ENCODE peak calls at places on chromosomes 5 and 9, in four cellular contexts. One of them, this sample, is unnamed.

GRCh38 chr9:78786794-78787193 is 489.9 kb downstream of the PSAT1 start:
- DNase-seq in AG04450: no peak
- DNase-seq in right lobe of liver: no peak
- DNase-seq in fibroblast of pulmonary artery: peak
- DNase-seq in this sample: peak

GRCh38 chr9:17484906-17485305 is 94.0 kb upstream of the SH3GL2 start:
- DNase-seq in right lobe of liver: no peak
- DNase-seq in AG04450: no peak
- DNase-seq in fibroblast of pulmonary artery: peak
- DNase-seq in this sample: peak

GRCh38 chr5:27315541-27316282 is 277.3 kb upstream of the CDH9 start:
- DNase-seq in fibroblast of pulmonary artery: peak
- DNase-seq in AG04450: peak
- DNase-seq in right lobe of liver: no peak
- DNase-seq in this sample: peak

GRCh38 chr5:168430303-168430702 is 56.0 kb upstream of the RARS1 start:
- DNase-seq in AG04450: no peak
- DNase-seq in right lobe of liver: no peak
- DNase-seq in fibroblast of pulmonary artery: no peak
- DNase-seq in this sample: no peak

GRCh38 chr9:16625831-16626230 is 244.6 kb downstream of the BNC2 start:
- DNase-seq in fibroblast of pulmonary artery: peak
- DNase-seq in right lobe of liver: no peak
- DNase-seq in AG04450: no peak
- DNase-seq in this sample: no peak

GRCh38 chr5:168404366-168404765 is 81.9 kb upstream of the RARS1 start:
- DNase-seq in fibroblast of pulmonary artery: peak
- DNase-seq in AG04450: peak
- DNase-seq in right lobe of liver: no peak
- DNase-seq in this sample: peak

GRCh38 chr9:108746864-108747263 is 108.9 kb downstream of the ACTL7B start:
- DNase-seq in AG04450: no peak
- DNase-seq in fibroblast of pulmonary artery: peak
- DNase-seq in right lobe of liver: no peak
- DNase-seq in this sample: peak

GRCh38 chr5:173771058-173771742 is 116.9 kb upstream of the CPEB4 start:
- DNase-seq in right lobe of liver: peak
- DNase-seq in AG04450: no peak
- DNase-seq in fibroblast of pulmonary artery: no peak
- DNase-seq in this sample: no peak

GRCh38 chr5:54885636-54886035 is 99.8 kb downstream of the ESM1 start:
- DNase-seq in right lobe of liver: no peak
- DNase-seq in fibroblast of pulmonary artery: no peak
- DNase-seq in AG04450: no peak
- DNase-seq in this sample: no peak

GRCh38 chr9:126952180-126952960 is 37.8 kb downstream of the RALGPS1 start:
- DNase-seq in fibroblast of pulmonary artery: peak
- DNase-seq in right lobe of liver: no peak
- DNase-seq in AG04450: peak
- DNase-seq in this sample: peak

GRCh38 chr5:43555895-43556606 is 826 bp downstream of the PAIP1 start:
- DNase-seq in fibroblast of pulmonary artery: peak
- DNase-seq in AG04450: no peak
- DNase-seq in right lobe of liver: peak
- DNase-seq in this sample: peak

GRCh38 chr5:28862860-28863196 is 1824.4 kb upstream of the CDH9 start:
- DNase-seq in right lobe of liver: no peak
- DNase-seq in fibroblast of pulmonary artery: no peak
- DNase-seq in AG04450: no peak
- DNase-seq in this sample: no peak

GRCh38 chr9:132996526-132996925 is 18.0 kb downstream of the GFI1B start:
- DNase-seq in right lobe of liver: peak
- DNase-seq in AG04450: no peak
- DNase-seq in fibroblast of pulmonary artery: no peak
- DNase-seq in this sample: no peak

GRCh38 chr5:1488882-1489680 is 34.7 kb downstream of the LPCAT1 start:
- DNase-seq in fibroblast of pulmonary artery: peak
- DNase-seq in right lobe of liver: no peak
- DNase-seq in AG04450: peak
- DNase-seq in this sample: peak

GRCh38 chr5:171188016-171188415 is 121.0 kb upstream of the TLX3 start:
- DNase-seq in fibroblast of pulmonary artery: no peak
- DNase-seq in right lobe of liver: no peak
- DNase-seq in AG04450: no peak
- DNase-seq in this sample: no peak

GRCh38 chr9:114580609-114581193 is 6.9 kb upstream of the ATP6V1G1 start:
- DNase-seq in fibroblast of pulmonary artery: no peak
- DNase-seq in AG04450: no peak
- DNase-seq in right lobe of liver: no peak
- DNase-seq in this sample: no peak

GRCh38 chr5:154977409-154977808 is 36.1 kb upstream of the KIF4B start:
- DNase-seq in right lobe of liver: no peak
- DNase-seq in AG04450: no peak
- DNase-seq in fibroblast of pulmonary artery: peak
- DNase-seq in this sample: no peak

GRCh38 chr9:134981001-134981400 is 63.3 kb upstream of the FCN1 start:
- DNase-seq in right lobe of liver: no peak
- DNase-seq in AG04450: no peak
- DNase-seq in fibroblast of pulmonary artery: no peak
- DNase-seq in this sample: no peak

GRCh38 chr5:109022056-109022455 is 274.4 kb downstream of the FER start:
- DNase-seq in AG04450: no peak
- DNase-seq in right lobe of liver: no peak
- DNase-seq in fibroblast of pulmonary artery: no peak
- DNase-seq in this sample: no peak

GRCh38 chr5:40124367-40124766 is 555.3 kb upstream of the PTGER4 start:
- DNase-seq in right lobe of liver: no peak
- DNase-seq in fibroblast of pulmonary artery: no peak
- DNase-seq in AG04450: no peak
- DNase-seq in this sample: no peak

GRCh38 chr5:79297661-79298060 is 61.7 kb downstream of the JMY start:
- DNase-seq in fibroblast of pulmonary artery: peak
- DNase-seq in AG04450: no peak
- DNase-seq in right lobe of liver: no peak
- DNase-seq in this sample: no peak

GRCh38 chr5:91077623-91078022 is 305.5 kb downstream of the ARRDC3 start:
- DNase-seq in AG04450: no peak
- DNase-seq in fibroblast of pulmonary artery: no peak
- DNase-seq in right lobe of liver: no peak
- DNase-seq in this sample: no peak

GRCh38 chr9:15136646-15137045 is 170.4 kb downstream of the TTC39B start:
- DNase-seq in fibroblast of pulmonary artery: no peak
- DNase-seq in AG04450: no peak
- DNase-seq in right lobe of liver: no peak
- DNase-seq in this sample: no peak

GRCh38 chr9:107322643-107323042 is 39.6 kb downstream of the RAD23B start:
- DNase-seq in fibroblast of pulmonary artery: no peak
- DNase-seq in AG04450: no peak
- DNase-seq in right lobe of liver: no peak
- DNase-seq in this sample: no peak

GRCh38 chr5:58466939-58467338 is 7.1 kb upstream of the PLK2 start:
- DNase-seq in fibroblast of pulmonary artery: peak
- DNase-seq in AG04450: no peak
- DNase-seq in right lobe of liver: no peak
- DNase-seq in this sample: peak

GRCh38 chr9:126307306-126308061 is 19.1 kb upstream of the MVB12B start:
- DNase-seq in AG04450: no peak
- DNase-seq in fibroblast of pulmonary artery: no peak
- DNase-seq in right lobe of liver: no peak
- DNase-seq in this sample: no peak

GRCh38 chr9:78609471-78609870 is 312.5 kb downstream of the PSAT1 start:
- DNase-seq in fibroblast of pulmonary artery: no peak
- DNase-seq in AG04450: no peak
- DNase-seq in right lobe of liver: no peak
- DNase-seq in this sample: no peak

GRCh38 chr5:1051366-1051720 is 42.7 kb downstream of the NKD2 start:
- DNase-seq in AG04450: no peak
- DNase-seq in fibroblast of pulmonary artery: no peak
- DNase-seq in right lobe of liver: peak
- DNase-seq in this sample: no peak

GRCh38 chr9:123742009-123742767 is 187.7 kb downstream of the DENND1A start:
- DNase-seq in fibroblast of pulmonary artery: peak
- DNase-seq in right lobe of liver: peak
- DNase-seq in AG04450: no peak
- DNase-seq in this sample: peak

GRCh38 chr9:93180938-93181337 is 3.0 kb upstream of the WNK2 start:
- DNase-seq in AG04450: no peak
- DNase-seq in fibroblast of pulmonary artery: no peak
- DNase-seq in right lobe of liver: no peak
- DNase-seq in this sample: no peak

GRCh38 chr9:133406039-133406438 is 11.8 kb downstream of the REXO4 start:
- DNase-seq in fibroblast of pulmonary artery: no peak
- DNase-seq in AG04450: no peak
- DNase-seq in right lobe of liver: no peak
- DNase-seq in this sample: no peak

GRCh38 chr9:137670391-137671195 is 51.8 kb downstream of the EHMT1 start:
- DNase-seq in right lobe of liver: peak
- DNase-seq in AG04450: no peak
- DNase-seq in fibroblast of pulmonary artery: no peak
- DNase-seq in this sample: no peak

GRCh38 chr5:40150896-40151295 is 528.8 kb upstream of the PTGER4 start:
- DNase-seq in right lobe of liver: no peak
- DNase-seq in AG04450: no peak
- DNase-seq in fibroblast of pulmonary artery: no peak
- DNase-seq in this sample: no peak

GRCh38 chr5:177291735-177292134 is 11.8 kb downstream of the RAB24 start:
- DNase-seq in AG04450: no peak
- DNase-seq in fibroblast of pulmonary artery: no peak
- DNase-seq in right lobe of liver: no peak
- DNase-seq in this sample: no peak
- TF ChIP-seq CTCF in AG04450: no peak
- TF ChIP-seq CTCF in fibroblast of pulmonary artery: no peak
- TF ChIP-seq CTCF in right lobe of liver: no peak
- TF ChIP-seq CTCF in this sample: no peak

GRCh38 chr5:38413696-38414095 is 142.8 kb downstream of the LIFR start:
- DNase-seq in right lobe of liver: no peak
- DNase-seq in AG04450: no peak
- DNase-seq in fibroblast of pulmonary artery: no peak
- DNase-seq in this sample: no peak

GRCh38 chr5:38414348-38414747 is 142.1 kb downstream of the LIFR start:
- DNase-seq in right lobe of liver: no peak
- DNase-seq in fibroblast of pulmonary artery: no peak
- DNase-seq in AG04450: no peak
- DNase-seq in this sample: peak

GRCh38 chr5:38408446-38409175 is 147.8 kb downstream of the LIFR start:
- DNase-seq in right lobe of liver: no peak
- DNase-seq in AG04450: no peak
- DNase-seq in fibroblast of pulmonary artery: no peak
- DNase-seq in this sample: no peak

GRCh38 chr5:38404667-38405276 is 146.4 kb downstream of the EGFLAM start:
- DNase-seq in fibroblast of pulmonary artery: no peak
- DNase-seq in right lobe of liver: no peak
- DNase-seq in AG04450: no peak
- DNase-seq in this sample: no peak

DNA sequence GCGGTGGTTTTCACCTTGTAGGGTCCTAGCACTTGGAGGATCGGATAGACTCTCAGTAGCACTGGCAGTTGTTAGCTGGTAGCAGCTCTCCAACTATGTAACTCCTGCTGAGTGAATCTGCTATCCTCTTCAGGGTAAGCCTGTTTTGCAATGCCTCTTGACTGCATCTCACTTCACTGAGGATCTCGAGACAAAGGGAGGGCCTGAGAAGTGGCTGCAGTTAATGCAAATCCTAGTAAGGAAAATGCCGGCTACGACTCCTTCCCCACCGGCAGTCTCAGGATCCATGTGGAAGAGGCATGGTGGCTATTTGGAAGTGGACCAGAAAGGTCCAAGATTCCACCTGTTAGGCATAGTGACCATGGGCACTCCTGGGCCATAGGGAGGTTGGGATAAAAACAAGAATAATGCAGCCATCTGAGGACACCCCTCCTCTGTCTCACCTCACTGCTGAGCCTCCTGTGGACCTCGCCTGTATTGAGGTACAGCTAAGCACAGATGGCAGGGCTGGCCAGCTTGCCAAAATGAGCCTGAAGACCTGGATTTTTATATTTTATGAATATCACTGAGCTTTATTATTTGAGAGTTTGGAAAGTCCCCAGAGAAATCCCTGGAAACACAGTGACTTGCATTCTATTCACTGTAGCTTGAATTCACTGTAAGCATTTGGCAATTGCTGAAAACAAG is 146.0 kb downstream of the LIFR start:
- DNase-seq in fibroblast of pulmonary artery: no peak
- DNase-seq in right lobe of liver: no peak
- DNase-seq in AG04450: no peak
- DNase-seq in this sample: no peak
- H3K4me3 ChIP-seq in fibroblast of pulmonary artery: no peak
- H3K4me3 ChIP-seq in right lobe of liver: no peak
- H3K4me3 ChIP-seq in AG04450: no peak
- H3K4me3 ChIP-seq in this sample: no peak

DNA sequence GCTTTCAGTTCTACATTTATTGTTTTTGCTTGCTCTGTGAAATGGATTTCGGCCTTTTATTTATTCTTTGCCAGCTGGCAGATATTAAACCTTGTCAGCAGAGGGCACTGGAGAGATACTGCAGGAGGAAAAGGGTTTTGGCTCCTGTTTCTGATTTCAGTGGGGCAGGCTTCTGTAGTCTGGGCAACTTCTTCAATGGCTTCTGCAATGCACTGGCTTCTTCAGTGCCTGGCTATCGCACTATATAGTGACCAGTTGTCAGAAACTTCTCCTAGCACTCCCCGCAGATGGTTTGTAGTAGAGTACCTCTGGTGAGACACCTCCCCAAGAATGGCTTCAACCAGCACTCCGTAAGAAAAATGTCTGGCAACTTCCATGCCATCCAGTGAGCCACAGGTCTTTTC is 3.2 kb upstream of the NFX1 start:
- DNase-seq in right lobe of liver: no peak
- DNase-seq in AG04450: peak
- DNase-seq in fibroblast of pulmonary artery: peak
- DNase-seq in this sample: peak
- TF ChIP-seq CTCF in right lobe of liver: peak
- TF ChIP-seq CTCF in AG04450: peak
- TF ChIP-seq CTCF in fibroblast of pulmonary artery: peak
- TF ChIP-seq CTCF in this sample: peak

GRCh38 chr9:81635526-81636279 is 53.6 kb downstream of the TLE1 start:
- DNase-seq in fibroblast of pulmonary artery: no peak
- DNase-seq in right lobe of liver: no peak
- DNase-seq in AG04450: no peak
- DNase-seq in this sample: peak

GRCh38 chr9:81634915-81635516 is 54.3 kb downstream of the TLE1 start:
- DNase-seq in AG04450: no peak
- DNase-seq in right lobe of liver: no peak
- DNase-seq in fibroblast of pulmonary artery: peak
- DNase-seq in this sample: peak

GRCh38 chr9:81634437-81634836 is 54.9 kb downstream of the TLE1 start:
- DNase-seq in AG04450: no peak
- DNase-seq in fibroblast of pulmonary artery: no peak
- DNase-seq in right lobe of liver: no peak
- DNase-seq in this sample: no peak

GRCh38 chr9:81637276-81637675 is 52.1 kb downstream of the TLE1 start:
- DNase-seq in fibroblast of pulmonary artery: no peak
- DNase-seq in AG04450: no peak
- DNase-seq in right lobe of liver: no peak
- DNase-seq in this sample: peak

GRCh38 chr9:81636280-81636653 is 53.1 kb downstream of the TLE1 start:
- DNase-seq in fibroblast of pulmonary artery: no peak
- DNase-seq in AG04450: no peak
- DNase-seq in right lobe of liver: no peak
- DNase-seq in this sample: no peak
- H3K4me3 ChIP-seq in fibroblast of pulmonary artery: no peak
- H3K4me3 ChIP-seq in AG04450: no peak
- H3K4me3 ChIP-seq in right lobe of liver: no peak
- H3K4me3 ChIP-seq in this sample: no peak